ENCODE peak calls at places on chromosomes 4 and X, in seven cellular contexts. R is HCT116, F is GM12878, T is SK-N-SH, U is H1, I is HepG2, D is K562. E is an unnamed sample.

GRCh38 chr4:10971800-10972398 is 287.3 kb upstream of the CLNK start:
- DNase-seq in U (no peak), I (no peak), T (no peak), F (no peak), R (no peak), D (no peak), E (no peak)

GRCh38 chr4:87410157-87410556 is 12.2 kb upstream of the NUDT9 start:
- DNase-seq in F (no peak), U (no peak), I (peak; percentile 67), T (no peak), R (no peak), D (no peak), E (peak; percentile 23)

GRCh38 chrX:20205927-20206708 is 60.6 kb downstream of the RPS6KA3 start:
- DNase-seq in R (no peak), F (no peak), U (no peak), D (no peak), T (no peak), I (no peak), E (no peak)

GRCh38 chr4:4402966-4403365 is 16.1 kb downstream of the NSG1 start:
- DNase-seq in I (no peak), D (no peak), U (no peak), T (no peak), R (no peak), F (no peak), E (no peak)

GRCh38 chr4:158411180-158411721 is 110.4 kb upstream of the RXFP1 start:
- DNase-seq in F (no peak), T (no peak), D (no peak), I (no peak), U (no peak), R (no peak), E (peak; percentile 2)

GRCh38 chrX:19647731-19648588 is 132.7 kb upstream of the MAP3K15 start:
- DNase-seq in D (no peak), U (no peak), I (no peak), R (no peak), F (no peak), T (no peak), E (no peak)

GRCh38 chr4:53507671-53508286 is 83.5 kb downstream of the LNX1 start:
- DNase-seq in R (no peak), I (peak; percentile 30), U (no peak), T (no peak), F (no peak), D (no peak), E (no peak)

GRCh38 chr4:10075953-10076391 is 40.6 kb downstream of the WDR1 start:
- DNase-seq in F (no peak), D (peak; percentile 19), T (no peak), R (no peak), U (no peak), I (no peak), E (no peak)

GRCh38 chr4:15757084-15757483 is 21.0 kb upstream of the CD38 start:
- DNase-seq in R (no peak), I (no peak), U (no peak), T (no peak), F (no peak), D (no peak), E (no peak)

GRCh38 chr4:127698789-127699200 is 31.4 kb upstream of the SLC25A31 start:
- DNase-seq in R (peak; percentile 81), D (no peak), I (no peak), F (peak; percentile 83), T (no peak), U (no peak), E (no peak)

GRCh38 chr4:151359576-151359975 is 34.2 kb upstream of the SH3D19 start:
- DNase-seq in R (no peak), T (peak; percentile 41), I (no peak), F (no peak), D (no peak), U (no peak), E (no peak)

GRCh38 chrX:39336709-39337294 is 535.5 kb downstream of the MID1IP1 start:
- DNase-seq in U (no peak), F (peak; percentile 32), I (no peak), D (no peak), R (no peak), T (no peak), E (no peak)

GRCh38 chr4:137545461-137545861 is 13.2 kb upstream of the PCDH18 start:
- DNase-seq in R (no peak), T (no peak), D (no peak), F (no peak), I (no peak), U (no peak), E (no peak)

GRCh38 chr4:3302786-3303444 is 10.1 kb downstream of the RGS12 start:
- DNase-seq in F (no peak), I (no peak), R (no peak), D (no peak), T (no peak), U (peak; percentile 50), E (no peak)

GRCh38 chrX:63784902-63785692 is at the start of gene ARHGEF9:
- DNase-seq in D (no peak), T (peak; percentile 69), U (peak; percentile 71), R (no peak), F (no peak), I (no peak), E (no peak)

GRCh38 chr4:26235500-26235899 is 85.3 kb upstream of the RBPJ start:
- DNase-seq in R (no peak), F (no peak), I (no peak), U (no peak), D (no peak), T (no peak), E (no peak)

GRCh38 chr4:147019061-147019460 is 73.4 kb upstream of the TTC29 start:
- DNase-seq in I (peak; percentile 47), D (peak; percentile 53), U (peak; percentile 77), F (no peak), R (peak; percentile 36), T (peak; percentile 34), E (peak; percentile 13)

GRCh38 chr4:54872246-54872645 is 214.5 kb downstream of the KIT start:
- DNase-seq in U (no peak), R (no peak), F (no peak), D (no peak), I (no peak), T (no peak), E (no peak)

GRCh38 chrX:85698921-85699320 is 319.5 kb upstream of the POF1B start:
- DNase-seq in D (no peak), T (no peak), F (no peak), I (no peak), R (no peak), U (no peak), E (no peak)

GRCh38 chrX:13001961-13002671 is 27.2 kb downstream of the TMSB4X start:
- DNase-seq in F (no peak), D (no peak), I (no peak), T (no peak), R (no peak), U (no peak), E (no peak)

GRCh38 chrX:12471061-12471460 is 320.2 kb upstream of the PRPS2 start:
- DNase-seq in F (no peak), U (no peak), I (no peak), T (no peak), D (no peak), R (no peak), E (no peak)

DNA sequence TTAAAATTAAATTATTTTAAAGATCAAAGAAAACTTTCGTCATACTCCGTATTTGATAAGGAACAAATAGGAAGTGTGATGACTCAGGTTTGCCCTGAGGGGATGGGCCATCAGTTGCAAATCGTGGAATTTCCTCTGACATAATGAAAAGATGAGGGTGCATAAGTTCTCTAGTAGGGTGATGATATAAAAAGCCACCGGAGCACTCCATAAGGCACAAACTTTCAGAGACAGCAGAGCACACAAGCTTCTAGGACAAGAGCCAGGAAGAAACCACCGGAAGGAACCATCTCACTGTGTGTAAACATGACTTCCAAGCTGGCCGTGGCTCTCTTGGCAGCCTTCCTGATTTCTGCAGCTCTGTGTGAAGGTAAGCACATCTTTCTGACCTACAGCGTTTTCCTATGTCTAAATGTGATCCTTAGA is at the start of gene CXCL8:
- DNase-seq in I (peak; percentile 53), U (no peak), T (no peak), R (peak; percentile 76), F (no peak), D (peak; percentile 13), E (peak; percentile 82)
- TF ChIP-seq JUND in I (no peak), U (no peak), T (peak; percentile 52), R (peak; percentile 78), F (no peak), D (peak; percentile 72), E (no peak)

DNA sequence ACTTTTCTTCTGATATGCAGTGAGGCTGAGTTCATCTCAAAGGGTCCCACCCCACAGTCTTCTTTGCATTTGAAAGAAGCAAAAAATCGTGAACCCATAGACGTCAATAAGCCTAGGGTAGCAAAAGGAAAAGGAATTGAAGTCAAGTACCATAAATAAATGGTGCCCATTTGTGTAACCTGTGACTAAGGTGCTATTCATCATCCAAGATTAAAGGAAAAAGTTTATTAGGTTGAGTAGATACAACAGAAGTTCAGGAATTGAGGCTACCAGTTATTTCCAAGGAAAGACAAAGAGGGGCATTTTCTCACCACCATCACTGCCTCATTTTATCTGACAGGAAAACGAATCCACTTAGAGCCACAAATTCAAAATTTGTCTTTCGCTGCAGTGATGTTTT is 18.8 kb upstream of the GRSF1 start:
- DNase-seq in D (no peak), U (no peak), R (no peak), I (no peak), T (no peak), F (no peak), E (no peak)
- TF ChIP-seq JUND in D (no peak), U (no peak), R (no peak), I (no peak), T (no peak), F (no peak), E (no peak)

GRCh38 chrX:153628129-153628528 is 18.9 kb upstream of the DUSP9 start:
- DNase-seq in F (no peak), I (no peak), R (no peak), T (no peak), U (no peak), D (no peak), E (no peak)

GRCh38 chrX:153626863-153627674 is 19.9 kb upstream of the DUSP9 start:
- DNase-seq in I (peak; percentile 88), D (no peak), R (no peak), F (no peak), T (no peak), U (no peak), E (no peak)

GRCh38 chrX:153628665-153629064 is 18.3 kb upstream of the DUSP9 start:
- DNase-seq in I (no peak), F (no peak), D (no peak), T (peak; percentile 16), R (no peak), U (no peak), E (no peak)

GRCh38 chrX:153626025-153626633 is 20.9 kb upstream of the DUSP9 start:
- DNase-seq in F (no peak), R (no peak), D (no peak), T (no peak), U (no peak), I (no peak), E (no peak)

GRCh38 chrX:153627675-153628111 is 19.3 kb upstream of the DUSP9 start:
- DNase-seq in F (no peak), I (peak; percentile 80), D (no peak), R (no peak), T (peak; percentile 23), U (no peak), E (no peak)
- TF ChIP-seq JUND in F (no peak), I (no peak), D (no peak), R (no peak), T (no peak), U (no peak), E (no peak)

DNA sequence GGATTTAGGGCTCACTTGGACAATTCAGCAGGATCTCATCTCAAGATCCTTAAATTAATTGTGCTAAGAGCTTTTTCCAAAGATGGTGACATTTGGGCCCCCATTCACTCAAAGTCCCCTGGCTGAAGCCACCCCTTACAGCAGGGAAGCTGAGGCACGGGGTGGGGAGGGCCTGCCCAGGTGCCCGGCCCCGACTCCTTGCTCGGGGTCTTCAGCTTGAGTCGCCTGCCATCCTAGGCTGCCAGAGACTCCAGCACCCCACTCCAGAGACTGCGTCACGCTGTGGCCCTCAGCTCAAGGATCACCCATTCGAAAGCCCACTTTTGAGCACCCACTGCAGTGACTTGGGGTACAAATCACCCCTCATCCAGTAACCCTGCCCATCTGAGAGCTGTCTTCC is 39.2 kb upstream of the GPR78 start:
- DNase-seq in I (no peak), U (no peak), D (no peak), T (no peak), R (no peak), F (no peak), E (no peak)
- TF ChIP-seq JUND in I (no peak), U (no peak), D (no peak), T (no peak), R (no peak), F (no peak), E (no peak)